ENCODE peak calls at places on chromosomes 3 and 15, in eight cellular contexts. B is A549, G is transverse colon, U is ovary, X is stomach, D is GM12878, K is sigmoid colon, P is tibial nerve. W is an unnamed sample.

GRCh38 chr3:150253622-150254021 is 154.5 kb upstream of the TSC22D2 start:
- DNase-seq in B (no peak), G (no peak), U (no peak), X (no peak), D (no peak), K (no peak), P (no peak), W (no peak)

GRCh38 chr3:29171583-29171990 is 109.3 kb upstream of the RBMS3 start:
- DNase-seq in B (no peak), G (no peak), U (no peak), X (no peak), D (no peak), K (no peak), P (peak), W (no peak)

GRCh38 chr15:48936666-48937065 is 27.1 kb downstream of the SHC4 start:
- DNase-seq in B (no peak), G (no peak), U (no peak), X (no peak), D (no peak), K (no peak), P (no peak), W (no peak)

GRCh38 chr3:31249555-31249954 is 283.2 kb upstream of the STT3B start:
- DNase-seq in B (no peak), G (no peak), U (no peak), X (no peak), D (no peak), K (no peak), P (no peak), W (peak)

GRCh38 chr15:40618023-40618422 is 24.0 kb downstream of the KNL1 start:
- DNase-seq in B (no peak), G (no peak), U (no peak), X (no peak), D (no peak), K (no peak), P (no peak), W (no peak)

GRCh38 chr15:78056714-78057269 is 20.7 kb downstream of the TBC1D2B start:
- DNase-seq in B (no peak), G (no peak), U (no peak), X (peak), D (no peak), K (no peak), P (no peak), W (no peak)

GRCh38 chr15:76337047-76337738 is 620 bp downstream of the ISL2 start:
- DNase-seq in B (peak), G (peak), U (no peak), X (no peak), D (no peak), K (no peak), P (no peak), W (no peak)

GRCh38 chr15:33190539-33190938 is 4.0 kb downstream of the FMN1 start:
- DNase-seq in B (no peak), G (no peak), U (no peak), X (no peak), D (no peak), K (no peak), P (no peak), W (no peak)

GRCh38 chr3:64530434-64531049 is 157.3 kb downstream of the ADAMTS9 start:
- DNase-seq in B (peak), G (peak), U (peak), X (peak), D (no peak), K (peak), P (peak), W (no peak)

GRCh38 chr3:82618594-82618993 is 857.1 kb upstream of the GBE1 start:
- DNase-seq in B (no peak), G (no peak), U (no peak), X (no peak), D (no peak), K (no peak), P (no peak), W (no peak)

GRCh38 chr15:45855210-45855906 is 220.5 kb downstream of the SQOR start:
- DNase-seq in B (no peak), G (no peak), U (no peak), X (peak), D (no peak), K (no peak), P (no peak), W (no peak)

GRCh38 chr3:170469151-170470062 is 50.7 kb downstream of the CLDN11 start:
- DNase-seq in B (peak), G (no peak), U (no peak), X (no peak), D (no peak), K (peak), P (peak), W (peak)

DNA sequence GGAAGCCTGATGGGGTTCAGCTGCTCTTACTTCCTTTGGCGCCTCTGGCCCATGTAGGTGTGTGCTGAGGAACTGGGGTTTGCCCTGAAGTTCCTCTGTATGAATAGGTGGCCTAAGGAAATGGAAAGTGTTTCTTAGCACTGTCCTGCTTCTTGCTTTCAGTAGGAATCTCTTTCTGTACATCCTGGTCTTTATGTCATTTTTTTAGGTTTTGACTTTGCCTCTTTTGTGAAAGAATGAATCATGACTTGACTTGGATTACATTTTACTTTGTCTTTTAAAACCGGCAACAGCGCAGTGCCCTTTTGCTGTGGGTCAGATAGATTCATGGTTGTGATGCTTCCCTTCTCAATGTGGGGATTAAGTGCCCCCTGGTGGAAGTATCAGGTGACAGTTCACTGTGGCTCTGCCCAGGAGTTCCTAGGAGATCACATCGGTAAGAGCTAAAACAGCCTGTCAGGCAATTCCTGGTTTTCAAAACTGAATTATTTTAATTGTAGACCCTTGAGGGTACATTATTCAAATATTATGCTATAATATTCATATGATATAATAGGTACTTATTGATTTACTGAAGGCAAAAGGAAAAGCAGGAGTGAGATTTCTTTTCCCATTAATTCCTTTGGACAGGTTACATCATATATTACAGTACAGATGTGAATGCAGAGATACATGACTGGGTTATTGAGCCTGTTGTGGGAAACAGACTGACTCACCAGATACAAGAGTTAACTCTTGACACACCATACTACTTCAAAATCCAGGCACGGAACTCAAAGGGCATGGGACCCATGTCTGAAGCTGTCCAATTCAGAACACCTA is 95.4 kb downstream of the HCN4 start:
- DNase-seq in B (peak), G (peak), U (peak), X (peak), D (no peak), K (peak), P (peak), W (no peak)
- TF ChIP-seq EP300 in B (no peak), G (no peak), U (no peak), X (no peak), D (no peak), K (no peak), P (no peak), W (no peak)

GRCh38 chr3:197456271-197457091 is 99.3 kb downstream of the BDH1 start:
- DNase-seq in B (peak), G (peak), U (peak), X (peak), D (no peak), K (peak), P (peak), W (peak)
- H3K27ac ChIP-seq in B (peak), G (peak), U (no peak), X (peak), D (peak), K (peak), P (peak), W (peak)

DNA sequence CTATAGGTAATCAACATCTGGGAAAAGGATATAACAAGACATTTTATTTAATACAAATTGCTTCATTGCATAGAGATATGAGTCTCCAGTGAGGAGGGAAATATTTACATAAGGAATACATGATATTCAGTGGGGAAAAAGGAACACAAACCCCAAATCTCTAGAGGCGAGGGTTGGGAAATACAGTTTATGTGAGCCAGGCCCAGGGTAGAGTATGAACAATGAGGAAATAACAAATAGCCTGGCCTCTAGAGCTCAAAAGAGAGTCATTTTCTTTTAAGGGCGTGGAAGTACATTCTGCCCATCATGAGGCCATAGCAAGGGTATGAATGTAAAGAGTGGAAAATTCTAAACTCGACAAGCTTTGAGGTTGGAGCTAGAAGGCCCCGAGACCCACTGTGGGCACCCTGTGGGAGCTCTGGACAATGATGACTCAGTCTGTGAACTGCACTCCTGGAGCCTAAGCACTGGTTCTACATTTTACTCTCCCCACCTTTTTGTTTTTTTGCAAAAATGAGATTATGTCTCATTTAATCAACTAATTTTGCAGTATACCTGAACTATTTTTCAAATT is 27.8 kb upstream of the IGF2BP2 start:
- DNase-seq in B (no peak), G (no peak), U (no peak), X (no peak), D (no peak), K (no peak), P (no peak), W (no peak)
- TF ChIP-seq EP300 in B (no peak), G (no peak), U (no peak), X (no peak), D (no peak), K (no peak), P (no peak), W (no peak)

GRCh38 chr15:58433597-58434333 is 2.0 kb downstream of the LIPC start:
- DNase-seq in B (no peak), G (no peak), U (no peak), X (no peak), D (no peak), K (no peak), P (no peak), W (no peak)
- H3K27ac ChIP-seq in B (peak), G (no peak), U (no peak), X (no peak), D (no peak), K (no peak), P (no peak), W (no peak)